ENCODE peak calls at places on chromosomes 13 and 19, in five cellular contexts. S is brain microvascular endothelial cell, H is fibroblast of lung, Z is Panc1, V is ascending aorta. P is an unnamed sample. For H3K36me3, the result is how much of the 10 kb centered on the place peaks cover.

GRCh38 chr19:8485561-8486371 is 16.7 kb downstream of the PRAM1 start:
- DNase-seq in V (no peak), S (no peak), H (no peak), Z (no peak), P (no peak)

GRCh38 chr13:33764716-33765115 is 53.2 kb upstream of the RFC3 start:
- DNase-seq in Z (no peak), S (no peak), H (no peak), V (no peak), P (peak)

GRCh38 chr13:109336730-109337129 is 449.7 kb downstream of the IRS2 start:
- DNase-seq in S (peak), V (no peak), Z (no peak), H (peak), P (peak)

GRCh38 chr19:35222373-35223005 is 6.0 kb downstream of the FAM187B start:
- DNase-seq in S (no peak), H (no peak), V (no peak), Z (no peak), P (no peak)

GRCh38 chr13:95676100-95676774 is 702 bp upstream of the DNAJC3 start:
- DNase-seq in V (no peak), Z (no peak), S (no peak), H (peak), P (peak)

GRCh38 chr13:109819851-109820250 is 33.5 kb upstream of the IRS2 start:
- DNase-seq in H (no peak), S (no peak), V (no peak), Z (no peak), P (no peak)

GRCh38 chr13:39930544-39931444 is 275.3 kb downstream of the COG6 start:
- DNase-seq in V (no peak), S (no peak), Z (no peak), H (no peak), P (no peak)

GRCh38 chr13:84570831-84571230 is 688.6 kb upstream of the SLITRK1 start:
- DNase-seq in H (peak), Z (no peak), V (no peak), S (no peak), P (peak)

GRCh38 chr13:84121456-84121855 is 239.2 kb upstream of the SLITRK1 start:
- DNase-seq in Z (no peak), S (peak), H (peak), V (no peak), P (peak)

DNA sequence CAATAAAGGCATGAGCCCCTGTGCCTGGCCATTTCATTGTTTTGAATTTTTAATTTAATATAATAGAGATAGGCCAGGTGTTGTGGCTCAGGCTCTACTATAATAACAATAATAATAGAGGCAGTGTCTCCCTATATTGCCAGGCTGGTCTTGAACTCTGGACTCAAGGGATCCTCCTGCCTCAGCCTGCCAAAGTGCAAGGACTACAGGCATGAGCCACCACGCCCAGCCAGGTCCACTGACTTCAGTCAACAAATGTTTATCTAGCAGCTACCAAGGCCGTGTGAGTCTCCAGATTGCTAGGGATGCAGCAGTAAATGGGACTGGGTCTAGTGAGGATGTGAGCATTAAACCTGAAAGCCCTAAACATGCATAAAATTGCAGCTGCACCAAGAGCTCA is 13.8 kb upstream of the ILF3 start:
- DNase-seq in Z (no peak), H (no peak), V (no peak), S (no peak), P (no peak)
- H3K36me3 ChIP-seq in Z (under half), H (under half), V (half or more), S (under half), P (under half)

DNA sequence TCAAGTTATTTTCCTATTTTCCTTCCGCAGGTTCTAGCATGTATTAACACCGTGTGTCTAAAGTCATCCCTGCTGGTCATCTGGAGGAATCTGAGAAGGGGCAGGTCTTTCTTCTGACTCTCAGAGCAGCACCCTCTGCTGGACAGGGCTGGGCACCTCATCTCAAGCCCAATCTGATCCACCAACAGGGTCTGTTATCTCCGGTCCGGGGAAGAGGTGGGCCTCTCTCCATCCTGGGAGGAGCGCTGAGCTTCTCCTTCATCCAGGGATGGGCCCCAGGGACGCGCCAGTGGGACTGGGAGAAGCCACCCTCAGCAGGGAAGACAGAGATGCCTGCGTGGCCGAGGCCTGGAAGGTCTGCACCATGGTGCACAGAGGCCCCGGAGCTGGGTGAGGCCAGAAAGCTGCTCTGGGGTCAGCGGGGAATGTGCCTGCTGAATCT is 26.0 kb upstream of the ZNF331 start:
- DNase-seq in H (peak), V (peak), S (peak), Z (peak), P (peak)
- TF ChIP-seq CTCF in H (peak), V (peak), S (peak), Z (peak), P (peak)

GRCh38 chr13:27565818-27566217 is 54.5 kb downstream of the LNX2 start:
- DNase-seq in S (no peak), Z (no peak), H (no peak), V (no peak), P (no peak)
- H3K36me3 ChIP-seq in S (under half), Z (under half), H (under half), V (half or more), P (under half)

DNA sequence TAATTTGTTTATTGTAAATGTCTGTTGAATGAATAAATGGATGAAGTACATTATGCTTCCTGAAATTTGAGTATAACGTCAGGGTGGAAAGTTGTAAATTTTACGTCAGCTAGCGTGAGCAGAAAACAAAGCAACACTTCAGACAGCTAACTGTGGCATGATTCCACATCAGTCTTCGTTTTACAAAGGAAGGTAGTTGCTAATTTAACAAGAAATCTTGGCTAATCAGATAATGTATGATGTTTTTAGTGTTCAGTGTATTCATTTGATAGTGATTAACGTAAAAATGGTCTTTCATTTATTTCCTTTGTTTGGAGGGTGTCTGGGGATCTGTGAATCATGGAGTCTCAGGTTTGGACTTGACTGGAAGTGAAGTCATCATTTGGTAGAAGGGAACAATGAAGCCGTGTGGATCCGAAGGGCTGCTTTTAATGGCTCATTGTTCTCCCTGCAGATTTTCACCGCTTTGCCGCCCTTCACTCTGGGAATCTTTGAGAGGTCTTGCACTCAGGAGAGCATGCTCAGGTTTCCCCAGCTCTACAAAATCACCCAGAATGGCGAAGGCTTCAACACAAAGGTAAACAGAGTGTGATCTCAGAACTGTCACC is 215.0 kb downstream of the SHISA2 start:
- DNase-seq in S (no peak), Z (no peak), V (no peak), H (peak), P (peak)
- TF ChIP-seq CTCF in S (no peak), Z (no peak), V (no peak), H (no peak), P (no peak)

GRCh38 chr19:41897820-41898219 is 14.8 kb downstream of the ARHGEF1 start:
- DNase-seq in S (no peak), V (no peak), H (no peak), Z (no peak), P (no peak)
- H3K36me3 ChIP-seq in S (half or more), V (half or more), H (under half), Z (under half), P (under half)

GRCh38 chr13:19589312-19589711 is 28.0 kb upstream of the TPTE2 start:
- DNase-seq in Z (no peak), S (no peak), H (no peak), V (no peak), P (no peak)

GRCh38 chr13:19591864-19592263 is 30.5 kb upstream of the TPTE2 start:
- DNase-seq in S (no peak), Z (no peak), V (no peak), H (no peak), P (no peak)

GRCh38 chr13:19590423-19590822 is 29.1 kb upstream of the TPTE2 start:
- DNase-seq in V (no peak), H (no peak), S (no peak), Z (no peak), P (no peak)

GRCh38 chr13:19586904-19587634 is 25.7 kb upstream of the TPTE2 start:
- DNase-seq in V (no peak), S (no peak), H (peak), Z (no peak), P (no peak)

GRCh38 chr13:19587635-19588300 is 26.4 kb upstream of the TPTE2 start:
- DNase-seq in S (peak), V (no peak), Z (peak), H (peak), P (peak)
- TF ChIP-seq CTCF in S (peak), V (peak), Z (peak), H (peak), P (peak)

DNA sequence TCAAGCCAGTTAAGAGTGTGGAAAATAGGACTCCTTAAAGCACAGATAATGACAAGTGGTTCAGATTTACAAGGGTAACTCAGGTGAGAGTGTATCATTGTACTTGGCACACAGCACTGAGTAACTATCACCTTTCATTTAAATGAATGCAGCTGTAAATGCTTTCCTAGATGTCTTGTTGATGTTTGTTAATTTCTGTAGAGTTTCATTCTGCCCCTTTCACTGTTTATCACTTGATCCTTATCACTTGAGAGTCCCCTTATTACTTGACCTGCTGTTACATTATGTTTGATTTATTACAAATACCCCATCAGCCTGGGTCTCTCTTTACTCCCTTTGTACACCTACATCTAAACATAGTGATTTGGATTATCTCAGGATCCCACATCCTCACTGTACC is 38.1 kb upstream of the ZNF527 start:
- DNase-seq in H (no peak), Z (no peak), V (no peak), S (no peak), P (no peak)
- H3K36me3 ChIP-seq in H (under half), Z (under half), V (under half), S (under half), P (under half)

P was measured in bronchial epithelial cell.